ENCODE peak calls at places on chromosomes 13 and 19, in ten cellular contexts. One of them, this sample, is unnamed.

GRCh38 chr19:46728693-46729339 is 11.9 kb upstream of the PRKD2 start:
- DNase-seq in stimulated activated CD4-positive, alpha-beta T cell treated with anti-CD3 and anti-CD28 coated beads, Interleukin-1b, Interleukin-23, amount 100 ng/mL, for 1 hour: peak
- DNase-seq in breast epithelium: no peak
- DNase-seq in hepatocyte: peak
- DNase-seq in frontal cortex: peak
- DNase-seq in NCI-H1048: no peak
- DNase-seq in renal cortical epithelial cell: no peak
- DNase-seq in effector memory CD4-positive, alpha-beta T cell: peak
- DNase-seq in AG10803: peak
- DNase-seq in AG08396: peak
- DNase-seq in this sample: peak

GRCh38 chr19:17075860-17076538 is 422 bp downstream of the MYO9B start:
- DNase-seq in stimulated activated CD4-positive, alpha-beta T cell treated with anti-CD3 and anti-CD28 coated beads, Interleukin-1b, Interleukin-23, amount 100 ng/mL, for 1 hour: no peak
- DNase-seq in breast epithelium: no peak
- DNase-seq in hepatocyte: peak
- DNase-seq in frontal cortex: no peak
- DNase-seq in NCI-H1048: no peak
- DNase-seq in renal cortical epithelial cell: no peak
- DNase-seq in effector memory CD4-positive, alpha-beta T cell: peak
- DNase-seq in AG10803: no peak
- DNase-seq in AG08396: peak
- DNase-seq in this sample: peak

GRCh38 chr19:55012294-55012693 is 25.8 kb downstream of the GP6 start:
- DNase-seq in stimulated activated CD4-positive, alpha-beta T cell treated with anti-CD3 and anti-CD28 coated beads, Interleukin-1b, Interleukin-23, amount 100 ng/mL, for 1 hour: no peak
- DNase-seq in breast epithelium: no peak
- DNase-seq in hepatocyte: no peak
- DNase-seq in frontal cortex: no peak
- DNase-seq in NCI-H1048: no peak
- DNase-seq in renal cortical epithelial cell: no peak
- DNase-seq in effector memory CD4-positive, alpha-beta T cell: no peak
- DNase-seq in AG10803: no peak
- DNase-seq in AG08396: no peak
- DNase-seq in this sample: no peak

GRCh38 chr13:73835138-73835721 is 299.0 kb downstream of the KLF12 start:
- DNase-seq in stimulated activated CD4-positive, alpha-beta T cell treated with anti-CD3 and anti-CD28 coated beads, Interleukin-1b, Interleukin-23, amount 100 ng/mL, for 1 hour: no peak
- DNase-seq in breast epithelium: no peak
- DNase-seq in hepatocyte: peak
- DNase-seq in frontal cortex: no peak
- DNase-seq in NCI-H1048: no peak
- DNase-seq in renal cortical epithelial cell: peak
- DNase-seq in effector memory CD4-positive, alpha-beta T cell: no peak
- DNase-seq in AG10803: peak
- DNase-seq in AG08396: peak
- DNase-seq in this sample: peak

GRCh38 chr19:35860818-35861639 is 4.3 kb downstream of the KIRREL2 start:
- DNase-seq in stimulated activated CD4-positive, alpha-beta T cell treated with anti-CD3 and anti-CD28 coated beads, Interleukin-1b, Interleukin-23, amount 100 ng/mL, for 1 hour: no peak
- DNase-seq in breast epithelium: no peak
- DNase-seq in hepatocyte: peak
- DNase-seq in frontal cortex: no peak
- DNase-seq in NCI-H1048: no peak
- DNase-seq in renal cortical epithelial cell: no peak
- DNase-seq in effector memory CD4-positive, alpha-beta T cell: no peak
- DNase-seq in AG10803: no peak
- DNase-seq in AG08396: no peak
- DNase-seq in this sample: peak

GRCh38 chr13:47332149-47332548 is 435.3 kb upstream of the HTR2A start:
- DNase-seq in stimulated activated CD4-positive, alpha-beta T cell treated with anti-CD3 and anti-CD28 coated beads, Interleukin-1b, Interleukin-23, amount 100 ng/mL, for 1 hour: no peak
- DNase-seq in breast epithelium: no peak
- DNase-seq in hepatocyte: no peak
- DNase-seq in frontal cortex: no peak
- DNase-seq in NCI-H1048: no peak
- DNase-seq in renal cortical epithelial cell: peak
- DNase-seq in effector memory CD4-positive, alpha-beta T cell: no peak
- DNase-seq in AG10803: peak
- DNase-seq in AG08396: no peak
- DNase-seq in this sample: no peak

GRCh38 chr13:113080361-113080831 is 25.2 kb upstream of the F7 start:
- DNase-seq in stimulated activated CD4-positive, alpha-beta T cell treated with anti-CD3 and anti-CD28 coated beads, Interleukin-1b, Interleukin-23, amount 100 ng/mL, for 1 hour: no peak
- DNase-seq in breast epithelium: no peak
- DNase-seq in hepatocyte: no peak
- DNase-seq in frontal cortex: no peak
- DNase-seq in NCI-H1048: no peak
- DNase-seq in renal cortical epithelial cell: no peak
- DNase-seq in effector memory CD4-positive, alpha-beta T cell: no peak
- DNase-seq in AG10803: no peak
- DNase-seq in AG08396: no peak
- DNase-seq in this sample: no peak

GRCh38 chr19:51407631-51408131 is 9.8 kb downstream of the SIGLEC10 start:
- DNase-seq in stimulated activated CD4-positive, alpha-beta T cell treated with anti-CD3 and anti-CD28 coated beads, Interleukin-1b, Interleukin-23, amount 100 ng/mL, for 1 hour: no peak
- DNase-seq in breast epithelium: no peak
- DNase-seq in hepatocyte: peak
- DNase-seq in frontal cortex: no peak
- DNase-seq in NCI-H1048: no peak
- DNase-seq in renal cortical epithelial cell: peak
- DNase-seq in effector memory CD4-positive, alpha-beta T cell: no peak
- DNase-seq in AG10803: peak
- DNase-seq in AG08396: no peak
- DNase-seq in this sample: peak

GRCh38 chr13:80677227-80677626 is 336.3 kb upstream of the SPRY2 start:
- DNase-seq in stimulated activated CD4-positive, alpha-beta T cell treated with anti-CD3 and anti-CD28 coated beads, Interleukin-1b, Interleukin-23, amount 100 ng/mL, for 1 hour: no peak
- DNase-seq in breast epithelium: no peak
- DNase-seq in hepatocyte: no peak
- DNase-seq in frontal cortex: no peak
- DNase-seq in NCI-H1048: no peak
- DNase-seq in renal cortical epithelial cell: no peak
- DNase-seq in effector memory CD4-positive, alpha-beta T cell: no peak
- DNase-seq in AG10803: no peak
- DNase-seq in AG08396: no peak
- DNase-seq in this sample: no peak

GRCh38 chr13:39692650-39693438 is 37.4 kb downstream of the COG6 start:
- DNase-seq in stimulated activated CD4-positive, alpha-beta T cell treated with anti-CD3 and anti-CD28 coated beads, Interleukin-1b, Interleukin-23, amount 100 ng/mL, for 1 hour: no peak
- DNase-seq in breast epithelium: no peak
- DNase-seq in hepatocyte: no peak
- DNase-seq in frontal cortex: no peak
- DNase-seq in NCI-H1048: no peak
- DNase-seq in renal cortical epithelial cell: no peak
- DNase-seq in effector memory CD4-positive, alpha-beta T cell: no peak
- DNase-seq in AG10803: peak
- DNase-seq in AG08396: peak
- DNase-seq in this sample: no peak

GRCh38 chr13:34654682-34655081 is 287.4 kb upstream of the NBEA start:
- DNase-seq in stimulated activated CD4-positive, alpha-beta T cell treated with anti-CD3 and anti-CD28 coated beads, Interleukin-1b, Interleukin-23, amount 100 ng/mL, for 1 hour: no peak
- DNase-seq in breast epithelium: no peak
- DNase-seq in hepatocyte: no peak
- DNase-seq in frontal cortex: no peak
- DNase-seq in NCI-H1048: no peak
- DNase-seq in renal cortical epithelial cell: peak
- DNase-seq in effector memory CD4-positive, alpha-beta T cell: no peak
- DNase-seq in AG10803: peak
- DNase-seq in AG08396: no peak
- DNase-seq in this sample: no peak

GRCh38 chr13:99687728-99688397 is 186.6 kb downstream of the TM9SF2 start:
- DNase-seq in stimulated activated CD4-positive, alpha-beta T cell treated with anti-CD3 and anti-CD28 coated beads, Interleukin-1b, Interleukin-23, amount 100 ng/mL, for 1 hour: no peak
- DNase-seq in breast epithelium: no peak
- DNase-seq in hepatocyte: no peak
- DNase-seq in frontal cortex: no peak
- DNase-seq in NCI-H1048: no peak
- DNase-seq in renal cortical epithelial cell: peak
- DNase-seq in effector memory CD4-positive, alpha-beta T cell: no peak
- DNase-seq in AG10803: peak
- DNase-seq in AG08396: no peak
- DNase-seq in this sample: no peak

GRCh38 chr19:11658954-11659353 is 61.7 kb downstream of the ZNF627 start:
- DNase-seq in stimulated activated CD4-positive, alpha-beta T cell treated with anti-CD3 and anti-CD28 coated beads, Interleukin-1b, Interleukin-23, amount 100 ng/mL, for 1 hour: no peak
- DNase-seq in breast epithelium: no peak
- DNase-seq in hepatocyte: no peak
- DNase-seq in frontal cortex: no peak
- DNase-seq in NCI-H1048: no peak
- DNase-seq in renal cortical epithelial cell: peak
- DNase-seq in effector memory CD4-positive, alpha-beta T cell: no peak
- DNase-seq in AG10803: no peak
- DNase-seq in AG08396: no peak
- DNase-seq in this sample: no peak

GRCh38 chr13:98761126-98761978 is 8.9 kb upstream of the SLC15A1 start:
- DNase-seq in stimulated activated CD4-positive, alpha-beta T cell treated with anti-CD3 and anti-CD28 coated beads, Interleukin-1b, Interleukin-23, amount 100 ng/mL, for 1 hour: no peak
- DNase-seq in breast epithelium: no peak
- DNase-seq in hepatocyte: no peak
- DNase-seq in frontal cortex: no peak
- DNase-seq in NCI-H1048: no peak
- DNase-seq in renal cortical epithelial cell: peak
- DNase-seq in effector memory CD4-positive, alpha-beta T cell: no peak
- DNase-seq in AG10803: peak
- DNase-seq in AG08396: peak
- DNase-seq in this sample: peak

GRCh38 chr19:1151917-1152601 is 22.0 kb downstream of the SBNO2 start:
- DNase-seq in stimulated activated CD4-positive, alpha-beta T cell treated with anti-CD3 and anti-CD28 coated beads, Interleukin-1b, Interleukin-23, amount 100 ng/mL, for 1 hour: no peak
- DNase-seq in breast epithelium: no peak
- DNase-seq in hepatocyte: no peak
- DNase-seq in frontal cortex: peak
- DNase-seq in NCI-H1048: no peak
- DNase-seq in renal cortical epithelial cell: no peak
- DNase-seq in effector memory CD4-positive, alpha-beta T cell: no peak
- DNase-seq in AG10803: peak
- DNase-seq in AG08396: no peak
- DNase-seq in this sample: no peak

This sample was measured in lung microvascular endothelial cell.